ENCODE peak calls at places on chromosomes 5 and 9, in four cellular contexts. S, O, J and R are unnamed samples.

GRCh38 chr5:123808841-123809240 is 296.9 kb downstream of the CSNK1G3 start:
- DNase-seq in S (no peak), O (no peak), J (no peak), R (no peak)

GRCh38 chr5:96962540-96962991 is 26.7 kb downstream of the LNPEP start:
- DNase-seq in S (no peak), O (no peak), J (no peak), R (no peak)

GRCh38 chr5:158382473-158382872 is 523.5 kb upstream of the CLINT1 start:
- DNase-seq in S (peak; percentile 35), O (peak; percentile 89), J (no peak), R (peak; percentile 83)

GRCh38 chr5:132664696-132665209 is 6.8 kb downstream of the IL13 start:
- DNase-seq in S (no peak), O (no peak), J (no peak), R (no peak)

GRCh38 chr9:18610956-18611355 is 137.0 kb downstream of the ADAMTSL1 start:
- DNase-seq in S (no peak), O (no peak), J (no peak), R (no peak)

GRCh38 chr5:94245608-94246007 is 372.8 kb downstream of the KIAA0825 start:
- DNase-seq in S (no peak), O (no peak), J (no peak), R (no peak)

GRCh38 chr5:169826618-169827017 is 153.7 kb downstream of the INSYN2B start:
- DNase-seq in S (no peak), O (no peak), J (no peak), R (no peak)

GRCh38 chr9:114745108-114745848 is 60.6 kb downstream of the TNFSF15 start:
- DNase-seq in S (no peak), O (no peak), J (no peak), R (no peak)

GRCh38 chr5:96066386-96066719 is 104.7 kb upstream of the ELL2 start:
- DNase-seq in S (no peak), O (no peak), J (no peak), R (no peak)

GRCh38 chr9:112361602-112362001 is 18.3 kb upstream of the HSDL2 start:
- DNase-seq in S (no peak), O (no peak), J (no peak), R (no peak)

GRCh38 chr9:32487981-32488380 is 38.0 kb downstream of the RIGI start:
- DNase-seq in S (no peak), O (no peak), J (no peak), R (no peak)

DNA sequence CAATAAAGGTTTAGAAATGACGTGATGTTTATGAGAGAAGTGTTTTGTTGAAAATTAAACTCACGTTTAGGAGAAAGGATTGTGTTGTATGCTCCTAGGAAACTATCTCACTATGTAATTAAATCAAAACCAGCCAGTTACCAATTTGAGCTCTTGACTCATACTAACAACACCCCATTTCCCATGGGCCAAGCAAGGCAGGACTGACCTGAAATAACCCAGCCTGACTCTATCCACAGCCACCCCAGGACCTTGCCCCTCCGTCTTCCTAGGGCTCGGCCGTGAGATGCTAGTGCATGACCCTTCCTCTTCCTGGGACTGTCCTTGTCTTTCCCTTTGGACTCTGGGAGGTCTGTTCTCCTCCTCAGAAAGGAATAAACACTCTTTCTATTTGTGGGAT is 16.4 kb downstream of the TLR4 start:
- DNase-seq in S (peak; percentile 48), O (peak; percentile 71), J (peak; percentile 66), R (no peak)
- H3K4me1 ChIP-seq in S (peaks cover 8% of the 10 kb centered on the region), O (peaks cover 83% of the 10 kb centered on the region), J (no peaks in the 10 kb centered on the region), R (no peaks in the 10 kb centered on the region)

DNA sequence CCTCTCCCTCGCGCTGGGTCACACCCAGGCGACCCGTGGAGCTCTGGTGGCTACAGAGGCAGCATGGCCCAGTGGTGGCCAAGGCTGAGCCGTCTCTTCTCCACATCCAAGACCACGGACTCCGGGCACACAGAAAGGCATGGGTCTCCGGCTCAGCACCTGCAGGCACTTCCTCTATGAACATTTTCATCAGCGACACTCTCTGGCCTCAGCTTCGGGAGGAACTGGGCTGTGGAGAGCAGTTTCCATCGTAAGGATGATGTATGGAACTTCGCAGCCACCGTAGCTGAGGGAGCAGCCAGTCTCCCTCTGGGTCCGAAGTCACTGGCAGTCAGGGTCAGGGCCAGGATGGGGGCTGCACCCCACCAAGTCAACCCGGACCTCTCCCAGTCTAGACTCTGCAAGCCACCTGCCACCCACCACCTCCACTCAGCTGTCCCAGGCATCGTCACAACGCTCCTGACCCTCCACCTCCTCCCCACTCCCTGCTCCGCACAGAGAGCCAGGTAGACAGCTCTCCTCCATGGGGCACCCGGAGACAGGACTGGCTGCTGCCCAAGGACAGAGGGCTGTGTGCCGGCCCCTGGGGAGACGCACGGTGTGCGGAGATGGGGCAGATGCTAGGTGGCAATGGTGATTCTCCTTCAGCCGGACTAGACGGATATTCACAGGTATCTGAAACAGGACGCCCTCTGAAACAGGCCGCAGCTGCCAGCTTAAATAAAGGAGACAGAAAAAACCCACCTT is 9.7 kb downstream of the QSOX2 start:
- DNase-seq in S (no peak), O (no peak), J (no peak), R (no peak)
- H3K4me1 ChIP-seq in S (peaks cover 11% of the 10 kb centered on the region), O (peaks cover 23% of the 10 kb centered on the region), J (no peaks in the 10 kb centered on the region), R (no peaks in the 10 kb centered on the region)

GRCh38 chr9:81371824-81372223 is 317.5 kb downstream of the TLE1 start:
- DNase-seq in S (no peak), O (no peak), J (peak; percentile 67), R (no peak)
- H3K4me1 ChIP-seq in S (no peaks in the 10 kb centered on the region), O (peaks cover 23% of the 10 kb centered on the region), J (no peaks in the 10 kb centered on the region), R (peaks cover 9% of the 10 kb centered on the region)

GRCh38 chr9:133881671-133882381 is 110.3 kb downstream of the VAV2 start:
- DNase-seq in S (no peak), O (no peak), J (peak; percentile 92), R (no peak)
- H3K4me1 ChIP-seq in S (no peaks in the 10 kb centered on the region), O (peaks cover 15% of the 10 kb centered on the region), J (no peaks in the 10 kb centered on the region), R (no peaks in the 10 kb centered on the region)

DNA sequence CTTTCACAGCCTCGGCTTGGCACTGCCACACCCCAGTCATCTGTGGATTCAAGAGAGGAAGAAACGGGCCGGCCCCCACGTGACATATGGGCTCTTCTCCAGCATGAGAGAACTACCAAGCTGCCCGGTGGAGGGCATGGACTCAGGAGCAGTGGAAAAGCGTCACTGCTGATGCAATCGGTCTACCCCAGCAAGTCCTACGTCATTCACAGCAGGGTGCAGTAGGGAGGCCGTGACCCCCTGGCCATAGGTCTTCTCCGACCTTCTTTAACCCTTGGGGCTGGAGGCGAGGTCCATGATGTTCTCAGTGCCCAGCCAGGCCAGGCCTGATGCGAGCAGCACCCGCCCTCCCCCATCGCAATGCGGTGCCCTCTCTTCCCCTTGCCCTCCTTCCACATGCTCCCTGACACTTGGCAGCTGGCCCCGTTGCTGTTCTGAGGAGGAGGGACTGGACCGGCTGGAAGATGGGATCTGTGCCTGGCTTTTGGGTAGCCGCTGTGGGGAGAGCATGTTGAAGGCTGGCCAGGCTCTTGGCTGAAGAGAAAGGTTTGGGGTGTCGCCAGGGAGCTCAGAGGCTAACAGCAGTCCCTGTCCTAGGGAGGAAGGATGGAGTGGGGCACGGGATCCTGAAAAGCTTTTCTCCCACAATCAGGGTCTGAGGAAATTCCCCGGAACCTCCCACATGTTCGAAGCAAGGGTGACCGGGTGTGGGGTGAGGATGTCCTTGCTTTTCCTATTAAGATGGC is 89.8 kb downstream of the LIFR start:
- DNase-seq in S (peak; percentile 52), O (peak; percentile 87), J (no peak), R (peak; percentile 92)
- H3K4me1 ChIP-seq in S (peaks cover 12% of the 10 kb centered on the region), O (peaks cover 81% of the 10 kb centered on the region), J (no peaks in the 10 kb centered on the region), R (peaks cover 4% of the 10 kb centered on the region)

DNA sequence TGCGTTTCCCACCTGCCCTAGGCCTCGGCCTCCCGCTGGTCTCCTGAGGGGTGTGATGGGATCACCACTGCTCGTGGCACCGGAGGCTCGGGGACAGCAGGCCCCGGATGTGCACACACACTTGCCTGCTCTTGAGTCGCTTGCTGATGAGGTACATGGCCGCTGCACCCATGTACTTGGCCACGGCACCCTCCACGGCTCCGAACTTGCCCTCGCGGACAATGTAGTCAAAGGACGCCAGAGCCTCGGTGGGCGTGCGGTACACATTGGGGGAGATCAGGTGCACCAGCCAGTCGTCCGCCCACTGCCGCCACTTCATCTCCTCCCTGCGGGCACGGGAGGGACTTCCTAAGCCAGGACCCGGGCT is 4.7 kb downstream of the PTGES2 start:
- DNase-seq in S (peak; percentile 28), O (no peak), J (no peak), R (peak; percentile 76)
- H3K4me1 ChIP-seq in S (peaks cover 25% of the 10 kb centered on the region), O (peaks cover 24% of the 10 kb centered on the region), J (no peaks in the 10 kb centered on the region), R (no peaks in the 10 kb centered on the region)

GRCh38 chr9:128892223-128892892 is 10.4 kb downstream of the LRRC8A start:
- DNase-seq in S (peak; percentile 87), O (peak; percentile 94), J (peak; percentile 75), R (peak; percentile 97)
- H3K4me1 ChIP-seq in S (peaks cover 25% of the 10 kb centered on the region), O (peaks cover 47% of the 10 kb centered on the region), J (no peaks in the 10 kb centered on the region), R (no peaks in the 10 kb centered on the region)

GRCh38 chr5:6732634-6733410 is 19.6 kb downstream of the TENT4A start:
- DNase-seq in S (no peak), O (no peak), J (no peak), R (peak; percentile 89)
- H3K4me1 ChIP-seq in S (peaks cover 23% of the 10 kb centered on the region), O (peaks cover 60% of the 10 kb centered on the region), J (no peaks in the 10 kb centered on the region), R (peaks cover 3% of the 10 kb centered on the region)